ENCODE peak calls at places on chromosome 12, in nine cellular contexts. One of them, this sample, is unnamed.

GRCh38 chr12:106149096-106149784 is 10.5 kb upstream of the NUAK1 start:
- DNase-seq in EL: peak; percentile 18
- DNase-seq in skeletal muscle cell: no peak
- DNase-seq in stimulated activated CD4-positive, alpha-beta T cell treated with anti-CD3 and anti-CD28 coated beads, Interleukin-12 subunit alpha, Interleukin-12 subunit beta, amount 100 ng/mL, for 4 hours: no peak
- DNase-seq in activated T-cell treated with anti-CD3 and anti-CD28 coated beads for 1 hour: no peak
- DNase-seq in psoas muscle: no peak
- DNase-seq in NCI-H146: peak; percentile 4
- DNase-seq in stimulated activated CD8-positive, alpha-beta memory T cell treated with anti-CD3 and anti-CD28 coated beads, Interleukin-4, amount 100 ng/mL, for 24 hours: no peak
- DNase-seq in activated T-helper 1 cell treated with anti-CD3 and anti-CD28 coated beads, Interleukin-2, amount 50 U/mL, for 16 hours: no peak
- DNase-seq in this sample: no peak

GRCh38 chr12:90287585-90287984 is 578.9 kb upstream of the ATP2B1 start:
- DNase-seq in EL: no peak
- DNase-seq in skeletal muscle cell: no peak
- DNase-seq in stimulated activated CD4-positive, alpha-beta T cell treated with anti-CD3 and anti-CD28 coated beads, Interleukin-12 subunit alpha, Interleukin-12 subunit beta, amount 100 ng/mL, for 4 hours: no peak
- DNase-seq in activated T-cell treated with anti-CD3 and anti-CD28 coated beads for 1 hour: no peak
- DNase-seq in psoas muscle: no peak
- DNase-seq in NCI-H146: no peak
- DNase-seq in stimulated activated CD8-positive, alpha-beta memory T cell treated with anti-CD3 and anti-CD28 coated beads, Interleukin-4, amount 100 ng/mL, for 24 hours: no peak
- DNase-seq in activated T-helper 1 cell treated with anti-CD3 and anti-CD28 coated beads, Interleukin-2, amount 50 U/mL, for 16 hours: no peak
- DNase-seq in this sample: no peak

GRCh38 chr12:65911321-65911720 is 87.0 kb downstream of the HMGA2 start:
- DNase-seq in EL: peak; percentile 60
- DNase-seq in skeletal muscle cell: peak; percentile 56
- DNase-seq in stimulated activated CD4-positive, alpha-beta T cell treated with anti-CD3 and anti-CD28 coated beads, Interleukin-12 subunit alpha, Interleukin-12 subunit beta, amount 100 ng/mL, for 4 hours: no peak
- DNase-seq in activated T-cell treated with anti-CD3 and anti-CD28 coated beads for 1 hour: no peak
- DNase-seq in psoas muscle: no peak
- DNase-seq in NCI-H146: no peak
- DNase-seq in stimulated activated CD8-positive, alpha-beta memory T cell treated with anti-CD3 and anti-CD28 coated beads, Interleukin-4, amount 100 ng/mL, for 24 hours: no peak
- DNase-seq in activated T-helper 1 cell treated with anti-CD3 and anti-CD28 coated beads, Interleukin-2, amount 50 U/mL, for 16 hours: no peak
- DNase-seq in this sample: no peak

GRCh38 chr12:70645494-70646317 is 8.5 kb upstream of the PTPRB start:
- DNase-seq in EL: peak; percentile 96
- DNase-seq in skeletal muscle cell: peak; percentile 77
- DNase-seq in stimulated activated CD4-positive, alpha-beta T cell treated with anti-CD3 and anti-CD28 coated beads, Interleukin-12 subunit alpha, Interleukin-12 subunit beta, amount 100 ng/mL, for 4 hours: no peak
- DNase-seq in activated T-cell treated with anti-CD3 and anti-CD28 coated beads for 1 hour: no peak
- DNase-seq in psoas muscle: peak; percentile 41
- DNase-seq in NCI-H146: no peak
- DNase-seq in stimulated activated CD8-positive, alpha-beta memory T cell treated with anti-CD3 and anti-CD28 coated beads, Interleukin-4, amount 100 ng/mL, for 24 hours: no peak
- DNase-seq in activated T-helper 1 cell treated with anti-CD3 and anti-CD28 coated beads, Interleukin-2, amount 50 U/mL, for 16 hours: no peak
- DNase-seq in this sample: no peak

GRCh38 chr12:126742326-126742725 is 1524.6 kb upstream of the TMEM132C start:
- DNase-seq in EL: no peak
- DNase-seq in skeletal muscle cell: no peak
- DNase-seq in stimulated activated CD4-positive, alpha-beta T cell treated with anti-CD3 and anti-CD28 coated beads, Interleukin-12 subunit alpha, Interleukin-12 subunit beta, amount 100 ng/mL, for 4 hours: no peak
- DNase-seq in activated T-cell treated with anti-CD3 and anti-CD28 coated beads for 1 hour: no peak
- DNase-seq in psoas muscle: no peak
- DNase-seq in NCI-H146: no peak
- DNase-seq in stimulated activated CD8-positive, alpha-beta memory T cell treated with anti-CD3 and anti-CD28 coated beads, Interleukin-4, amount 100 ng/mL, for 24 hours: no peak
- DNase-seq in activated T-helper 1 cell treated with anti-CD3 and anti-CD28 coated beads, Interleukin-2, amount 50 U/mL, for 16 hours: no peak
- DNase-seq in this sample: no peak

GRCh38 chr12:52402873-52403510 is 3.1 kb downstream of the KRT82 start:
- DNase-seq in EL: no peak
- DNase-seq in skeletal muscle cell: no peak
- DNase-seq in stimulated activated CD4-positive, alpha-beta T cell treated with anti-CD3 and anti-CD28 coated beads, Interleukin-12 subunit alpha, Interleukin-12 subunit beta, amount 100 ng/mL, for 4 hours: no peak
- DNase-seq in activated T-cell treated with anti-CD3 and anti-CD28 coated beads for 1 hour: no peak
- DNase-seq in psoas muscle: no peak
- DNase-seq in NCI-H146: no peak
- DNase-seq in stimulated activated CD8-positive, alpha-beta memory T cell treated with anti-CD3 and anti-CD28 coated beads, Interleukin-4, amount 100 ng/mL, for 24 hours: no peak
- DNase-seq in activated T-helper 1 cell treated with anti-CD3 and anti-CD28 coated beads, Interleukin-2, amount 50 U/mL, for 16 hours: no peak
- DNase-seq in this sample: no peak

GRCh38 chr12:10113920-10114319 is 15.1 kb upstream of the CLEC1A start:
- DNase-seq in EL: no peak
- DNase-seq in skeletal muscle cell: no peak
- DNase-seq in stimulated activated CD4-positive, alpha-beta T cell treated with anti-CD3 and anti-CD28 coated beads, Interleukin-12 subunit alpha, Interleukin-12 subunit beta, amount 100 ng/mL, for 4 hours: no peak
- DNase-seq in activated T-cell treated with anti-CD3 and anti-CD28 coated beads for 1 hour: no peak
- DNase-seq in psoas muscle: no peak
- DNase-seq in NCI-H146: no peak
- DNase-seq in stimulated activated CD8-positive, alpha-beta memory T cell treated with anti-CD3 and anti-CD28 coated beads, Interleukin-4, amount 100 ng/mL, for 24 hours: no peak
- DNase-seq in activated T-helper 1 cell treated with anti-CD3 and anti-CD28 coated beads, Interleukin-2, amount 50 U/mL, for 16 hours: no peak
- DNase-seq in this sample: no peak

GRCh38 chr12:1896964-1897363 is 21.5 kb downstream of the CACNA2D4 start:
- DNase-seq in EL: no peak
- DNase-seq in skeletal muscle cell: no peak
- DNase-seq in stimulated activated CD4-positive, alpha-beta T cell treated with anti-CD3 and anti-CD28 coated beads, Interleukin-12 subunit alpha, Interleukin-12 subunit beta, amount 100 ng/mL, for 4 hours: no peak
- DNase-seq in activated T-cell treated with anti-CD3 and anti-CD28 coated beads for 1 hour: no peak
- DNase-seq in psoas muscle: no peak
- DNase-seq in NCI-H146: no peak
- DNase-seq in stimulated activated CD8-positive, alpha-beta memory T cell treated with anti-CD3 and anti-CD28 coated beads, Interleukin-4, amount 100 ng/mL, for 24 hours: no peak
- DNase-seq in activated T-helper 1 cell treated with anti-CD3 and anti-CD28 coated beads, Interleukin-2, amount 50 U/mL, for 16 hours: no peak
- DNase-seq in this sample: no peak

GRCh38 chr12:125773033-125773432 is 707.8 kb downstream of the AACS start:
- DNase-seq in EL: no peak
- DNase-seq in skeletal muscle cell: no peak
- DNase-seq in stimulated activated CD4-positive, alpha-beta T cell treated with anti-CD3 and anti-CD28 coated beads, Interleukin-12 subunit alpha, Interleukin-12 subunit beta, amount 100 ng/mL, for 4 hours: no peak
- DNase-seq in activated T-cell treated with anti-CD3 and anti-CD28 coated beads for 1 hour: no peak
- DNase-seq in psoas muscle: no peak
- DNase-seq in NCI-H146: peak; percentile 44
- DNase-seq in stimulated activated CD8-positive, alpha-beta memory T cell treated with anti-CD3 and anti-CD28 coated beads, Interleukin-4, amount 100 ng/mL, for 24 hours: no peak
- DNase-seq in activated T-helper 1 cell treated with anti-CD3 and anti-CD28 coated beads, Interleukin-2, amount 50 U/mL, for 16 hours: no peak
- DNase-seq in this sample: no peak

GRCh38 chr12:93870020-93870795 is 193.0 kb downstream of the CRADD start:
- DNase-seq in EL: no peak
- DNase-seq in skeletal muscle cell: no peak
- DNase-seq in stimulated activated CD4-positive, alpha-beta T cell treated with anti-CD3 and anti-CD28 coated beads, Interleukin-12 subunit alpha, Interleukin-12 subunit beta, amount 100 ng/mL, for 4 hours: no peak
- DNase-seq in activated T-cell treated with anti-CD3 and anti-CD28 coated beads for 1 hour: no peak
- DNase-seq in psoas muscle: no peak
- DNase-seq in NCI-H146: no peak
- DNase-seq in stimulated activated CD8-positive, alpha-beta memory T cell treated with anti-CD3 and anti-CD28 coated beads, Interleukin-4, amount 100 ng/mL, for 24 hours: no peak
- DNase-seq in activated T-helper 1 cell treated with anti-CD3 and anti-CD28 coated beads, Interleukin-2, amount 50 U/mL, for 16 hours: no peak
- DNase-seq in this sample: no peak

GRCh38 chr12:122116707-122117535 is 38.4 kb downstream of the MLXIP start:
- DNase-seq in EL: no peak
- DNase-seq in skeletal muscle cell: no peak
- DNase-seq in stimulated activated CD4-positive, alpha-beta T cell treated with anti-CD3 and anti-CD28 coated beads, Interleukin-12 subunit alpha, Interleukin-12 subunit beta, amount 100 ng/mL, for 4 hours: no peak
- DNase-seq in activated T-cell treated with anti-CD3 and anti-CD28 coated beads for 1 hour: no peak
- DNase-seq in psoas muscle: no peak
- DNase-seq in NCI-H146: peak; percentile 7
- DNase-seq in stimulated activated CD8-positive, alpha-beta memory T cell treated with anti-CD3 and anti-CD28 coated beads, Interleukin-4, amount 100 ng/mL, for 24 hours: no peak
- DNase-seq in activated T-helper 1 cell treated with anti-CD3 and anti-CD28 coated beads, Interleukin-2, amount 50 U/mL, for 16 hours: no peak
- DNase-seq in this sample: no peak

GRCh38 chr12:132305991-132306884 is 23.2 kb downstream of the GALNT9 start:
- DNase-seq in EL: no peak
- DNase-seq in skeletal muscle cell: no peak
- DNase-seq in stimulated activated CD4-positive, alpha-beta T cell treated with anti-CD3 and anti-CD28 coated beads, Interleukin-12 subunit alpha, Interleukin-12 subunit beta, amount 100 ng/mL, for 4 hours: no peak
- DNase-seq in activated T-cell treated with anti-CD3 and anti-CD28 coated beads for 1 hour: no peak
- DNase-seq in psoas muscle: peak; percentile 9
- DNase-seq in NCI-H146: no peak
- DNase-seq in stimulated activated CD8-positive, alpha-beta memory T cell treated with anti-CD3 and anti-CD28 coated beads, Interleukin-4, amount 100 ng/mL, for 24 hours: no peak
- DNase-seq in activated T-helper 1 cell treated with anti-CD3 and anti-CD28 coated beads, Interleukin-2, amount 50 U/mL, for 16 hours: no peak
- DNase-seq in this sample: no peak

This sample was measured in CD8-positive, alpha-beta T cell.